ENCODE peak calls at places on chromosomes 16 and 17, in four cellular contexts. K is RCC 7860, M is BE2C, F is WTC11. Y is an unnamed sample.
A peak's percentile ranks its signal among the peaks of the same experiment; 100 is the strongest.

GRCh38 chr17:49362723-49363117 is 670 bp upstream of the ZNF652 start:
- DNase-seq in F (no peak), K (peak; percentile 28), M (no peak), Y (no peak)

GRCh38 chr17:49016775-49017463 is 19.7 kb downstream of the IGF2BP1 start:
- DNase-seq in M (peak; percentile 64), K (peak; percentile 76), F (no peak), Y (peak; percentile 47)

GRCh38 chr17:46010597-46011186 is 11.6 kb downstream of the STH start:
- DNase-seq in M (no peak), F (no peak), K (no peak), Y (no peak)

GRCh38 chr17:6358131-6358530 is 76.8 kb downstream of the AIPL1 start:
- DNase-seq in K (no peak), F (no peak), M (no peak), Y (peak; percentile 38)

GRCh38 chr17:55768946-55769624 is 18.2 kb downstream of the PCTP start:
- DNase-seq in M (peak; percentile 20), F (no peak), K (no peak), Y (no peak)

GRCh38 chr17:74455025-74455585 is 11.3 kb upstream of the CD300A start:
- DNase-seq in M (no peak), K (no peak), F (no peak), Y (peak; percentile 80)

GRCh38 chr16:8741636-8742427 is 55.6 kb downstream of the TMEM186 start:
- DNase-seq in M (no peak), K (no peak), F (no peak), Y (no peak)

GRCh38 chr17:57877803-57878202 is 28.0 kb upstream of the MRPS23 start:
- DNase-seq in K (no peak), M (no peak), F (no peak), Y (no peak)

GRCh38 chr17:65156835-65157565 is 19.8 kb downstream of the RGS9 start:
- DNase-seq in M (no peak), F (no peak), K (no peak), Y (no peak)

GRCh38 chr17:72463287-72464102 is 342.7 kb downstream of the SOX9 start:
- DNase-seq in M (no peak), F (no peak), K (no peak), Y (no peak)

GRCh38 chr17:77281024-77281903 is 140.5 kb downstream of the SEC14L1 start:
- DNase-seq in F (peak; percentile 69), M (peak; percentile 75), K (peak; percentile 57), Y (peak; percentile 90)

Y was measured in ecto neural progenitor cell.